ENCODE peak calls at places on chromosome 10, in five cellular contexts. One of them, this sample, is unnamed. For H3K27me3, the result is how much of the 10 kb centered on the place peaks cover.

GRCh38 chr10:125123363-125124113 is 36.8 kb downstream of the CTBP2 start:
- DNase-seq in lower lobe of right lung: peak
- DNase-seq in tibial artery: peak
- DNase-seq in dorsolateral prefrontal cortex: peak
- DNase-seq in ascending aorta: peak
- DNase-seq in this sample: peak

GRCh38 chr10:18429335-18429734 is 222.1 kb downstream of the NSUN6 start:
- DNase-seq in tibial artery: no peak
- DNase-seq in lower lobe of right lung: no peak
- DNase-seq in dorsolateral prefrontal cortex: no peak
- DNase-seq in ascending aorta: no peak
- DNase-seq in this sample: no peak

GRCh38 chr10:31683682-31684081 is 244.9 kb downstream of the ARHGAP12 start:
- DNase-seq in dorsolateral prefrontal cortex: no peak
- DNase-seq in tibial artery: no peak
- DNase-seq in lower lobe of right lung: no peak
- DNase-seq in ascending aorta: no peak
- DNase-seq in this sample: no peak

GRCh38 chr10:118521415-118522117 is 73.9 kb downstream of the PRLHR start:
- DNase-seq in lower lobe of right lung: no peak
- DNase-seq in ascending aorta: no peak
- DNase-seq in tibial artery: no peak
- DNase-seq in dorsolateral prefrontal cortex: no peak
- DNase-seq in this sample: no peak

GRCh38 chr10:80090120-80090519 is 11.7 kb downstream of the TMEM254 start:
- DNase-seq in tibial artery: no peak
- DNase-seq in lower lobe of right lung: no peak
- DNase-seq in ascending aorta: no peak
- DNase-seq in dorsolateral prefrontal cortex: no peak
- DNase-seq in this sample: no peak

GRCh38 chr10:114017873-114018272 is 25.8 kb upstream of the ADRB1 start:
- DNase-seq in dorsolateral prefrontal cortex: no peak
- DNase-seq in ascending aorta: no peak
- DNase-seq in lower lobe of right lung: no peak
- DNase-seq in tibial artery: no peak
- DNase-seq in this sample: no peak

GRCh38 chr10:120456143-120456625 is 843 bp upstream of the PLPP4 start:
- DNase-seq in lower lobe of right lung: no peak
- DNase-seq in dorsolateral prefrontal cortex: no peak
- DNase-seq in tibial artery: no peak
- DNase-seq in ascending aorta: no peak
- DNase-seq in this sample: no peak

GRCh38 chr10:129223363-129223762 is 243.7 kb upstream of the MGMT start:
- DNase-seq in lower lobe of right lung: no peak
- DNase-seq in tibial artery: no peak
- DNase-seq in ascending aorta: no peak
- DNase-seq in dorsolateral prefrontal cortex: no peak
- DNase-seq in this sample: no peak

GRCh38 chr10:63438506-63439498 is 27.0 kb downstream of the JMJD1C start:
- DNase-seq in lower lobe of right lung: no peak
- DNase-seq in tibial artery: no peak
- DNase-seq in ascending aorta: no peak
- DNase-seq in dorsolateral prefrontal cortex: no peak
- DNase-seq in this sample: no peak

GRCh38 chr10:90530526-90530925 is 327.3 kb downstream of the HTR7 start:
- DNase-seq in lower lobe of right lung: no peak
- DNase-seq in dorsolateral prefrontal cortex: no peak
- DNase-seq in ascending aorta: no peak
- DNase-seq in tibial artery: no peak
- DNase-seq in this sample: no peak

GRCh38 chr10:74730246-74730645 is 96.2 kb upstream of the KAT6B start:
- DNase-seq in dorsolateral prefrontal cortex: no peak
- DNase-seq in tibial artery: no peak
- DNase-seq in lower lobe of right lung: no peak
- DNase-seq in ascending aorta: no peak
- DNase-seq in this sample: no peak

GRCh38 chr10:59079386-59080226 is 96.8 kb upstream of the PHYHIPL start:
- DNase-seq in dorsolateral prefrontal cortex: no peak
- DNase-seq in tibial artery: no peak
- DNase-seq in lower lobe of right lung: no peak
- DNase-seq in ascending aorta: no peak
- DNase-seq in this sample: no peak
- H3K27ac ChIP-seq in dorsolateral prefrontal cortex: peak
- H3K27ac ChIP-seq in tibial artery: peak
- H3K27ac ChIP-seq in lower lobe of right lung: no peak
- H3K27ac ChIP-seq in ascending aorta: peak
- H3K27ac ChIP-seq in this sample: peak

GRCh38 chr10:34734918-34735317 is 80.2 kb downstream of the PARD3 start:
- DNase-seq in dorsolateral prefrontal cortex: no peak
- DNase-seq in lower lobe of right lung: no peak
- DNase-seq in ascending aorta: no peak
- DNase-seq in tibial artery: no peak
- DNase-seq in this sample: no peak

GRCh38 chr10:34731885-34732701 is 83.0 kb downstream of the PARD3 start:
- DNase-seq in tibial artery: no peak
- DNase-seq in dorsolateral prefrontal cortex: no peak
- DNase-seq in lower lobe of right lung: no peak
- DNase-seq in ascending aorta: no peak
- DNase-seq in this sample: no peak

GRCh38 chr10:34731213-34731612 is 83.9 kb downstream of the PARD3 start:
- DNase-seq in lower lobe of right lung: no peak
- DNase-seq in dorsolateral prefrontal cortex: no peak
- DNase-seq in tibial artery: no peak
- DNase-seq in ascending aorta: no peak
- DNase-seq in this sample: no peak

GRCh38 chr10:34730726-34731125 is 84.4 kb downstream of the PARD3 start:
- DNase-seq in tibial artery: no peak
- DNase-seq in dorsolateral prefrontal cortex: no peak
- DNase-seq in lower lobe of right lung: no peak
- DNase-seq in ascending aorta: no peak
- DNase-seq in this sample: no peak

DNA sequence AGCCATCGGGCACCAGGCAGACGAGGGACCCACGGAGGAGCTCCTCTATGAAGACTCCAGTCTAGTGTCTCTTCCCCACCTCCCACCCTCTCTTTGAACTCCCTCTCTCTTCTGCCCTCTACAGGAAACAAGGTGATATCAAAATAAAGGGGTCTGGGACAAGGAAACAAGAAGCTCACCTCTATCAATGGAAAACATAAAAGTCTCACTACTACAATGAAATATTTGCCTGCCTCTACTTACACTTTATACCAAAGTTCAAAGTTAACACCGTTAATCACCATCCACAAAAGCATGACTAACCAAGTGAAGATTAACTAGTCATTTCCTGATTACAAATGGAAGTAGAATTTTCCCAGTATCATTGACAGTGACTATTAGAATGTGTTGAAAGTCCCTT is 82.2 kb downstream of the PARD3 start:
- DNase-seq in dorsolateral prefrontal cortex: no peak
- DNase-seq in tibial artery: no peak
- DNase-seq in lower lobe of right lung: no peak
- DNase-seq in ascending aorta: no peak
- DNase-seq in this sample: no peak
- TF ChIP-seq CTCF in dorsolateral prefrontal cortex: no peak
- TF ChIP-seq CTCF in tibial artery: no peak
- TF ChIP-seq CTCF in lower lobe of right lung: no peak
- TF ChIP-seq CTCF in ascending aorta: no peak
- TF ChIP-seq CTCF in this sample: no peak

DNA sequence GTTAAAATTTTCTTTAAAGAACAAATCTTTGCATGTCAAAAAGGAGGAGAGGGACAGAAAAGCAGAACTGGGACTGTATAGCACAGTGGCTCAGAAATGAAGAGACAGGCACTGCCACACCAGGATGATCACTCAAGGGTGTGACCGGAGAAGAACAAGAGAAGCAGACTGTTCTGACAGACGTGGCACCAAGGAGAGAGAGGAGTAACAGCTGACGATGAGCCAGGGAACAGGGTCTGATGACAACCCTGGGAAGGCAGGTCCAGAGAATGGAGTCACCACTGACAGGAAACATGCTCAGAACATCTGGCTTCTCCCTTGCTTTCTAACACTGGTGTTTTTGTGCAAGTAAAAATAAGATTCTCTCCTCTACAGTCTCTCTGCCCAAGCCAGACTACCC is 14.6 kb upstream of the VAX1 start:
- DNase-seq in lower lobe of right lung: no peak
- DNase-seq in ascending aorta: no peak
- DNase-seq in tibial artery: no peak
- DNase-seq in dorsolateral prefrontal cortex: no peak
- DNase-seq in this sample: no peak
- H3K27me3 ChIP-seq in lower lobe of right lung: half or more
- H3K27me3 ChIP-seq in ascending aorta: under half
- H3K27me3 ChIP-seq in tibial artery: under half
- H3K27me3 ChIP-seq in dorsolateral prefrontal cortex: under half
- H3K27me3 ChIP-seq in this sample: under half

GRCh38 chr10:93379366-93380042 is 102.6 kb downstream of the MYOF start:
- DNase-seq in tibial artery: no peak
- DNase-seq in lower lobe of right lung: no peak
- DNase-seq in ascending aorta: no peak
- DNase-seq in dorsolateral prefrontal cortex: no peak
- DNase-seq in this sample: no peak

GRCh38 chr10:93380043-93380565 is 102.0 kb downstream of the MYOF start:
- DNase-seq in ascending aorta: no peak
- DNase-seq in tibial artery: no peak
- DNase-seq in dorsolateral prefrontal cortex: no peak
- DNase-seq in lower lobe of right lung: no peak
- DNase-seq in this sample: no peak

GRCh38 chr10:93378039-93378438 is 104.1 kb downstream of the MYOF start:
- DNase-seq in dorsolateral prefrontal cortex: no peak
- DNase-seq in lower lobe of right lung: no peak
- DNase-seq in ascending aorta: no peak
- DNase-seq in tibial artery: no peak
- DNase-seq in this sample: no peak

DNA sequence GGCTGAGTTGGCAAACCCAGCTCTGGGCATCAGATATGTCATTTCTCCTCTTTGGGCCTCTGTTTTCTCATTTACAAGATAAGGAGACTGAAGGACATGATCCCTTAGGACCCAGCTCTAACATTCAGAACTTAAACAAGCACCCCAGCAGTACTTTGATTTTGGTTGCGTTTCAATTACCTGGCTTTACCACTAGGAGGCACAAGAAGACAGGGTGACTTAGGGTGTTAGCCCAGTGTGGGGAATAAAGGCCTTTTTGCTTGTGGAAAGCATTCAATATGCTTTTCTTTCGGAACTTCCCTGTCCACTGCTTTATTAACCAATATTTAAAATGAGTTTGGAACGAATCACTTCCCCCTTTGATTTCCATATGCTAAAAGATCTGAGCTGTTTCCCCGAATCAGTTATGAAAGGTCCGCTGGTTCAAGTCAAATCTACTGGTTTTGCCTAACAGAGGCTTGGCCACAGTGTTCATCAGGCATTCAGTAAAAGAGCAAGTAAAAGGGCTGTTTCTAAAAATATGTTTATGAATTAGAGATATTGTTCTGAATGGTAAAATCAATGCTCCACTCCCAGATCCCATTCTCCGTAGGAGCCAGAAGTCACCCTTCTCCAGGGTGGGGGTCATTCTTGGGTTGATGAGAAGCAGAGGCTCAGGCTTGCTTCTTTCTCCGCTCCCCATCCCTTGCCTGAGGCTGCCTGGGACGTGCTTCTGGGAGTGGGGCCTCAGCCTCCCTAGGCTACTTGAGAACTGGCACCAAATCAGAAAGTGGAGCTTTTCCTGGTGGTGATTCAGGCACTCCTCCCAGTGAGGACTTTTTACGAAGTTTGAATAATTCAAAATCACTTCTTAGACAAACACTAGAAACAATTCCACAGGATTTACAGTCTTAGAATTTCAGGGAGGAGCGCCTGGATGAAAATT is 105.5 kb downstream of the MYOF start:
- DNase-seq in dorsolateral prefrontal cortex: no peak
- DNase-seq in ascending aorta: no peak
- DNase-seq in lower lobe of right lung: no peak
- DNase-seq in tibial artery: peak
- DNase-seq in this sample: peak
- H3K27ac ChIP-seq in dorsolateral prefrontal cortex: no peak
- H3K27ac ChIP-seq in ascending aorta: peak
- H3K27ac ChIP-seq in lower lobe of right lung: peak
- H3K27ac ChIP-seq in tibial artery: peak
- H3K27ac ChIP-seq in this sample: peak

DNA sequence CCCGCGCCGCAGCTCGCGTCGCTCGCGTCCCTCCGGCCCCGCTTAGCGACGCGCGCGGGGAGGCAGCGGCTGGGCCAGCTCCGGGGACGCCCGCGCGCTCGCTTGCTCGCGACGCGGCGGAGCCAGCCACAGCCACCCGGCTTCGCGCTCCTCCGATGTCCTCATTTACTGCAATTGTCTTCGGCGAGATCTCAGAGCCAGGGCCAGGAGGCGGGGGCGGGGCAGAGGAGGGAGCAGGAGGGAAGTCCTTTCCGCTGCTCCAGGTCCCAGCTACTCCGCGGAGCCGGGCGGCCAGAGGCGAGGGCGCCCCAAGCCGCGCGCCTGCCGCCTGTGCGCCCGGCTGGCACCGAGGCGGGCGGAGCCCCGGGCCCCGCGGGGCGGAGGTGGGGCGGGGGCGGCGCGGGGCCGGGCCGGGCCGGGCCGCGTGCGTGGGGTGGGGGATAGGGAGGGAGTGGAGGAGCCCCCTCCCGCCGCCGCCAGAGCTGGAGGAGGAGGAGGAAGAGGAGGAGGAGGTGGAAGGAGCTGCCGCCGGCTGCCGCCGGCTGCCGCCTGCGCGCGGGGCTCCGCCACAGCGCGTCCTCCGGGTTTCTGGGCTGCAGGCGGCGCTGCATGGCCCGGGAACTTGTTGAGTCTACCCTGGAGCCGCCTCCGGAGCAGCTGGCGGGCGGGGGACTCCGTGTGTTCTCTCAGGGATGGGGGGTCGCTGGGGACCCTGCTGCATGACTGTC is at the start of gene INSYN2A:
- DNase-seq in tibial artery: no peak
- DNase-seq in dorsolateral prefrontal cortex: no peak
- DNase-seq in lower lobe of right lung: no peak
- DNase-seq in ascending aorta: no peak
- DNase-seq in this sample: no peak
- TF ChIP-seq CTCF in tibial artery: no peak
- TF ChIP-seq CTCF in dorsolateral prefrontal cortex: peak
- TF ChIP-seq CTCF in lower lobe of right lung: no peak
- TF ChIP-seq CTCF in ascending aorta: no peak
- TF ChIP-seq CTCF in this sample: no peak